ENCODE peak calls at places on chromosomes 2 and 18, in ten cellular contexts. One of them, this sample, is unnamed.

GRCh38 chr2:179274749-179275148 is 10.1 kb upstream of the SESTD1 start:
- DNase-seq in HFFc6: no peak
- DNase-seq in left lung: no peak
- DNase-seq in IMR-90: peak
- DNase-seq in A549: no peak
- DNase-seq in NB4: peak
- DNase-seq in choroid plexus epithelial cell: no peak
- DNase-seq in endodermal cell: no peak
- DNase-seq in GM12865: peak
- DNase-seq in AG04449: no peak
- DNase-seq in this sample: no peak

GRCh38 chr2:227386630-227387029 is 1.1 kb downstream of the SCYGR1 start:
- DNase-seq in HFFc6: no peak
- DNase-seq in left lung: no peak
- DNase-seq in IMR-90: no peak
- DNase-seq in A549: no peak
- DNase-seq in NB4: no peak
- DNase-seq in choroid plexus epithelial cell: no peak
- DNase-seq in endodermal cell: no peak
- DNase-seq in GM12865: no peak
- DNase-seq in AG04449: no peak
- DNase-seq in this sample: no peak

GRCh38 chr2:120005834-120006521 is 6.9 kb upstream of the EPB41L5 start:
- DNase-seq in HFFc6: no peak
- DNase-seq in left lung: no peak
- DNase-seq in IMR-90: no peak
- DNase-seq in A549: no peak
- DNase-seq in NB4: no peak
- DNase-seq in choroid plexus epithelial cell: no peak
- DNase-seq in endodermal cell: no peak
- DNase-seq in GM12865: peak
- DNase-seq in AG04449: no peak
- DNase-seq in this sample: no peak

GRCh38 chr2:72427022-72427861 is 279.6 kb upstream of the CYP26B1 start:
- DNase-seq in HFFc6: no peak
- DNase-seq in left lung: no peak
- DNase-seq in IMR-90: no peak
- DNase-seq in A549: no peak
- DNase-seq in NB4: no peak
- DNase-seq in choroid plexus epithelial cell: no peak
- DNase-seq in endodermal cell: no peak
- DNase-seq in GM12865: no peak
- DNase-seq in AG04449: no peak
- DNase-seq in this sample: no peak

GRCh38 chr2:60331106-60331809 is 222.2 kb downstream of the BCL11A start:
- DNase-seq in HFFc6: no peak
- DNase-seq in left lung: no peak
- DNase-seq in IMR-90: no peak
- DNase-seq in A549: no peak
- DNase-seq in NB4: peak
- DNase-seq in choroid plexus epithelial cell: peak
- DNase-seq in endodermal cell: peak
- DNase-seq in GM12865: no peak
- DNase-seq in AG04449: no peak
- DNase-seq in this sample: no peak

GRCh38 chr2:231160701-231161100 is 35.9 kb upstream of the HTR2B start:
- DNase-seq in HFFc6: no peak
- DNase-seq in left lung: no peak
- DNase-seq in IMR-90: no peak
- DNase-seq in A549: no peak
- DNase-seq in NB4: no peak
- DNase-seq in choroid plexus epithelial cell: no peak
- DNase-seq in endodermal cell: no peak
- DNase-seq in GM12865: no peak
- DNase-seq in AG04449: no peak
- DNase-seq in this sample: no peak

GRCh38 chr2:187550797-187551306 is 3.4 kb downstream of the TFPI start:
- DNase-seq in HFFc6: no peak
- DNase-seq in left lung: no peak
- DNase-seq in IMR-90: no peak
- DNase-seq in A549: no peak
- DNase-seq in NB4: no peak
- DNase-seq in choroid plexus epithelial cell: no peak
- DNase-seq in endodermal cell: no peak
- DNase-seq in GM12865: no peak
- DNase-seq in AG04449: no peak
- DNase-seq in this sample: no peak

GRCh38 chr2:174076040-174076439 is 110.9 kb upstream of the SP3 start:
- DNase-seq in HFFc6: no peak
- DNase-seq in left lung: no peak
- DNase-seq in IMR-90: peak
- DNase-seq in A549: no peak
- DNase-seq in NB4: no peak
- DNase-seq in choroid plexus epithelial cell: peak
- DNase-seq in endodermal cell: no peak
- DNase-seq in GM12865: no peak
- DNase-seq in AG04449: no peak
- DNase-seq in this sample: no peak

GRCh38 chr2:234983011-234983726 is 31.4 kb downstream of the SH3BP4 start:
- DNase-seq in HFFc6: no peak
- DNase-seq in left lung: no peak
- DNase-seq in IMR-90: no peak
- DNase-seq in A549: no peak
- DNase-seq in NB4: no peak
- DNase-seq in choroid plexus epithelial cell: no peak
- DNase-seq in endodermal cell: no peak
- DNase-seq in GM12865: no peak
- DNase-seq in AG04449: no peak
- DNase-seq in this sample: no peak

GRCh38 chr2:234980476-234981187 is 28.8 kb downstream of the SH3BP4 start:
- DNase-seq in HFFc6: no peak
- DNase-seq in left lung: no peak
- DNase-seq in IMR-90: no peak
- DNase-seq in A549: no peak
- DNase-seq in NB4: no peak
- DNase-seq in choroid plexus epithelial cell: peak
- DNase-seq in endodermal cell: no peak
- DNase-seq in GM12865: no peak
- DNase-seq in AG04449: no peak
- DNase-seq in this sample: no peak

GRCh38 chr2:234982096-234982834 is 30.4 kb downstream of the SH3BP4 start:
- DNase-seq in HFFc6: no peak
- DNase-seq in left lung: no peak
- DNase-seq in IMR-90: no peak
- DNase-seq in A549: no peak
- DNase-seq in NB4: no peak
- DNase-seq in choroid plexus epithelial cell: no peak
- DNase-seq in endodermal cell: no peak
- DNase-seq in GM12865: no peak
- DNase-seq in AG04449: no peak
- DNase-seq in this sample: no peak

GRCh38 chr2:234979204-234980167 is 27.7 kb downstream of the SH3BP4 start:
- DNase-seq in HFFc6: no peak
- DNase-seq in left lung: no peak
- DNase-seq in IMR-90: peak
- DNase-seq in A549: peak
- DNase-seq in NB4: no peak
- DNase-seq in choroid plexus epithelial cell: peak
- DNase-seq in endodermal cell: no peak
- DNase-seq in GM12865: no peak
- DNase-seq in AG04449: no peak
- DNase-seq in this sample: no peak

DNA sequence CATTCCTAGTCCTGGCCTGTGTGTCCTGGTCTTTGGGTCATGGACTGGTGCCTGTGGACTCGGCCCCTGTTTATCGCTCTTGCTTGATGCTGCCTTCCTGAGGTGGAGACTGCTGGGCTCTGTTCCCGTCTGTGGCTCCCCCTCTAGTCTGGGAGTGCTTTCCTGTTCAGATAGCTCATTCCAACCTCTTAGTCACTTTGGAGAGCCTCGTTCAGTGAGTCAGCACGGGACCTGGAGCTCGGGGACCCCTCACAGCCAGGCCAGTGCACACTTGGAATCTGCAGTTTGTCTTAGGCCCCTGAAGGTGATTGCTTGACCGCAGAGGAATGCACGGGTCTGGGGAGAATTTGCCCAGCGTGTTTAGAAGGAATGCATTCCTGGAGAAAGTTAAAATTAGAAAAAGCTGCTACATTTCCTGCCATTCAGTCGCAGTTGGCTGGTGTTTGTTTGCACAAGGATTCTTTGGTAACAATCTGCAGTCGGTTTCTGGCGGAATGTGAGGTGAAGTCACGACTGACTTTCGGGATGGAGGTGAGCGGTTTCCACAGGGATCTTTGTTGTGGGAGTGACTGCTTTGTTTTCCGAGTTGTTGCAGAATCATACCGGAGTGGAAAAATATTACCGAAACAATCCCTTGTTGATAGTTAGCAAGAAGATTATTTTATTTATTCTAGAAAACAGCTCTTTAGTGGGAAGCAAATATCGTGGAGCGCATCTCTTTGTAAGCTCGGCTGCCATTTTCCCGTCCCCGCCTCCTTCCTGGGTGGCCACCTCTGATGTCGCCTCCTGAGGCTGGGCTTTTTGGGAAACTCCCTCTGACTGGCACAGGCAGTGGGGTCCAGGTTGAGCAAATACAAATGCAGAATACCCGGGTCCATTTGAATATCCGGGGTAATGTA is 29.6 kb downstream of the SH3BP4 start:
- DNase-seq in HFFc6: peak
- DNase-seq in left lung: no peak
- DNase-seq in IMR-90: peak
- DNase-seq in A549: peak
- DNase-seq in NB4: no peak
- DNase-seq in choroid plexus epithelial cell: peak
- DNase-seq in endodermal cell: peak
- DNase-seq in GM12865: no peak
- DNase-seq in AG04449: peak
- DNase-seq in this sample: peak
- TF ChIP-seq CTCF in HFFc6: no peak
- TF ChIP-seq CTCF in left lung: no peak
- TF ChIP-seq CTCF in IMR-90: peak
- TF ChIP-seq CTCF in A549: no peak
- TF ChIP-seq CTCF in NB4: no peak
- TF ChIP-seq CTCF in choroid plexus epithelial cell: peak
- TF ChIP-seq CTCF in endodermal cell: no peak
- TF ChIP-seq CTCF in GM12865: no peak
- TF ChIP-seq CTCF in AG04449: peak
- TF ChIP-seq CTCF in this sample: no peak

DNA sequence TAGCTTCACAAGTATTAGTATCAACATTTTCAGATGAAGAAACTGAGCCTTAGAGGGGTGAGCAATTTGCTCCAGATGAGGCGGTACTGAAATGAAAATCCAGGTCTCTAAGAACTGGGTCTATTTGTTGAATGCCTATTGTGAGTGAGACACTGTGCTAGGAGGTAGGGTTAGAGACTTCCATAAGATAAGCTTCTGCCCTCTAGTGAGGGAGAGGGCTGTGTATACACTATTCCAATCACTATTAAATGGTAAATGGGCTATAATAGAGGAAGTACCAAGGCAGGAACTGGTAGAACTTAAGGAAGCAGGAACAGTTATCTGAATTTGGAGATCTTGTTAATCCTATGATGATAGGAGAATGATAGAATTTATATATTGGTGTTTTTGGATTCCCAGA is 23.6 kb upstream of the GLS start:
- DNase-seq in HFFc6: no peak
- DNase-seq in left lung: no peak
- DNase-seq in IMR-90: no peak
- DNase-seq in A549: peak
- DNase-seq in NB4: peak
- DNase-seq in choroid plexus epithelial cell: no peak
- DNase-seq in endodermal cell: no peak
- DNase-seq in GM12865: no peak
- DNase-seq in AG04449: no peak
- DNase-seq in this sample: no peak
- TF ChIP-seq CTCF in HFFc6: no peak
- TF ChIP-seq CTCF in left lung: no peak
- TF ChIP-seq CTCF in IMR-90: no peak
- TF ChIP-seq CTCF in A549: no peak
- TF ChIP-seq CTCF in NB4: no peak
- TF ChIP-seq CTCF in choroid plexus epithelial cell: no peak
- TF ChIP-seq CTCF in endodermal cell: peak
- TF ChIP-seq CTCF in GM12865: no peak
- TF ChIP-seq CTCF in AG04449: no peak
- TF ChIP-seq CTCF in this sample: no peak

GRCh38 chr18:31043709-31044108 is 1.2 kb upstream of the DSC3 start:
- DNase-seq in HFFc6: no peak
- DNase-seq in left lung: no peak
- DNase-seq in IMR-90: no peak
- DNase-seq in A549: no peak
- DNase-seq in NB4: no peak
- DNase-seq in choroid plexus epithelial cell: no peak
- DNase-seq in endodermal cell: no peak
- DNase-seq in GM12865: no peak
- DNase-seq in AG04449: no peak
- DNase-seq in this sample: no peak

GRCh38 chr18:31042391-31043181 is at the start of gene DSC3:
- DNase-seq in HFFc6: no peak
- DNase-seq in left lung: peak
- DNase-seq in IMR-90: no peak
- DNase-seq in A549: peak
- DNase-seq in NB4: peak
- DNase-seq in choroid plexus epithelial cell: peak
- DNase-seq in endodermal cell: peak
- DNase-seq in GM12865: no peak
- DNase-seq in AG04449: no peak
- DNase-seq in this sample: peak

GRCh38 chr18:31045599-31045998 is 3.1 kb upstream of the DSC3 start:
- DNase-seq in HFFc6: no peak
- DNase-seq in left lung: no peak
- DNase-seq in IMR-90: no peak
- DNase-seq in A549: no peak
- DNase-seq in NB4: no peak
- DNase-seq in choroid plexus epithelial cell: no peak
- DNase-seq in endodermal cell: no peak
- DNase-seq in GM12865: no peak
- DNase-seq in AG04449: no peak
- DNase-seq in this sample: no peak

GRCh38 chr18:31046916-31047315 is 4.4 kb upstream of the DSC3 start:
- DNase-seq in HFFc6: no peak
- DNase-seq in left lung: no peak
- DNase-seq in IMR-90: no peak
- DNase-seq in A549: no peak
- DNase-seq in NB4: no peak
- DNase-seq in choroid plexus epithelial cell: no peak
- DNase-seq in endodermal cell: no peak
- DNase-seq in GM12865: no peak
- DNase-seq in AG04449: no peak
- DNase-seq in this sample: no peak

DNA sequence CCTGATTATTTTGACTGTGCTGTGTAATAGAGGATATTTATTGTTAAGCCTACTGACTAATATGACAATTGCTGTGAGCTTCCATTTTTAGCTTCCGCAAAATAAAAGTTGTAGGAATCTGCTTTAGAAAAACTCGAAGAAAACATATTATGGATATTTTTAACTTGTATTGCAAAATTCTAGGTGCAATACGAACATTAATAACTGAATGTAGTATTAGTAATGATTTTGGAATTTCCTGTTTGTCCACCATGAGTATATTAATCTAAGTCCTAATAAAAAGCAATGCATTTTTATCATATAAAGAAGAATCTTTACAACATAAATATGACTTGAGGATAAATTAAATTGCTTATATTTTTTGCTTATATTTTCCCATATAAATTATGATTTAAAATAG is 2.4 kb upstream of the DSC3 start:
- DNase-seq in HFFc6: no peak
- DNase-seq in left lung: no peak
- DNase-seq in IMR-90: no peak
- DNase-seq in A549: no peak
- DNase-seq in NB4: no peak
- DNase-seq in choroid plexus epithelial cell: peak
- DNase-seq in endodermal cell: no peak
- DNase-seq in GM12865: no peak
- DNase-seq in AG04449: no peak
- DNase-seq in this sample: no peak
- TF ChIP-seq CTCF in HFFc6: no peak
- TF ChIP-seq CTCF in left lung: no peak
- TF ChIP-seq CTCF in IMR-90: no peak
- TF ChIP-seq CTCF in A549: no peak
- TF ChIP-seq CTCF in NB4: no peak
- TF ChIP-seq CTCF in choroid plexus epithelial cell: no peak
- TF ChIP-seq CTCF in endodermal cell: no peak
- TF ChIP-seq CTCF in GM12865: no peak
- TF ChIP-seq CTCF in AG04449: no peak
- TF ChIP-seq CTCF in this sample: no peak

GRCh38 chr2:238158807-238159539 is at the start of gene ERFE:
- DNase-seq in HFFc6: no peak
- DNase-seq in left lung: peak
- DNase-seq in IMR-90: peak
- DNase-seq in A549: peak
- DNase-seq in NB4: peak
- DNase-seq in choroid plexus epithelial cell: peak
- DNase-seq in endodermal cell: peak
- DNase-seq in GM12865: peak
- DNase-seq in AG04449: no peak
- DNase-seq in this sample: peak
- TF ChIP-seq CTCF in HFFc6: peak
- TF ChIP-seq CTCF in left lung: peak
- TF ChIP-seq CTCF in IMR-90: peak
- TF ChIP-seq CTCF in A549: peak
- TF ChIP-seq CTCF in NB4: peak
- TF ChIP-seq CTCF in choroid plexus epithelial cell: peak
- TF ChIP-seq CTCF in endodermal cell: peak
- TF ChIP-seq CTCF in GM12865: peak
- TF ChIP-seq CTCF in AG04449: peak
- TF ChIP-seq CTCF in this sample: peak